ENCODE peak calls at places on chromosomes 11 and 22, in six cellular contexts. J is tibial nerve, V is endothelial cell of umbilical vein, O is cardiac muscle cell, B is spleen, C is PC-9. Y is an unnamed sample.

GRCh38 chr11:126817096-126817495 is 183.5 kb downstream of the KIRREL3 start:
- DNase-seq in B (no peak), J (no peak), O (no peak), C (no peak), V (peak), Y (no peak)

GRCh38 chr22:20773793-20774212 is at the start of gene SERPIND1:
- DNase-seq in B (no peak), J (no peak), V (no peak), C (no peak), O (peak), Y (no peak)

GRCh38 chr22:28817919-28818859 is 17.8 kb upstream of the XBP1 start:
- DNase-seq in B (peak), C (peak), V (no peak), J (no peak), O (peak), Y (no peak)

GRCh38 chr22:44698531-44699421 is 3.2 kb upstream of the PRR5 start:
- DNase-seq in B (peak), J (peak), C (no peak), O (peak), V (no peak), Y (no peak)

GRCh38 chr11:65206901-65207300 is 25.2 kb downstream of the CAPN1 start:
- DNase-seq in V (no peak), B (no peak), O (no peak), J (no peak), C (no peak), Y (no peak)

GRCh38 chr11:13923182-13923581 is 39.3 kb upstream of the SPON1 start:
- DNase-seq in J (no peak), O (no peak), V (no peak), B (no peak), C (peak), Y (no peak)

GRCh38 chr11:74505911-74506310 is 12.4 kb upstream of the LIPT2 start:
- DNase-seq in C (no peak), V (no peak), O (no peak), J (no peak), B (no peak), Y (no peak)

GRCh38 chr22:31646186-31647019 is 15.6 kb downstream of the PISD start:
- DNase-seq in C (peak), V (peak), J (no peak), B (no peak), O (no peak), Y (peak)

GRCh38 chr11:76380161-76380976 is 563 bp downstream of the THAP12 start:
- DNase-seq in O (peak), C (no peak), B (peak), V (peak), J (no peak), Y (peak)

GRCh38 chr11:61888590-61888989 is 2.8 kb downstream of the FADS3 start:
- DNase-seq in J (no peak), V (no peak), O (no peak), B (no peak), C (no peak), Y (no peak)

GRCh38 chr11:61885784-61886580 is 5.4 kb downstream of the FADS3 start:
- DNase-seq in C (no peak), B (no peak), J (no peak), O (no peak), V (no peak), Y (no peak)

GRCh38 chr11:61885166-61885778 is 6.1 kb downstream of the FADS3 start:
- DNase-seq in J (no peak), O (peak), V (no peak), C (no peak), B (no peak), Y (no peak)

GRCh38 chr11:61888043-61888442 is 3.3 kb downstream of the FADS3 start:
- DNase-seq in B (no peak), O (no peak), C (peak), V (peak), J (peak), Y (peak)

DNA sequence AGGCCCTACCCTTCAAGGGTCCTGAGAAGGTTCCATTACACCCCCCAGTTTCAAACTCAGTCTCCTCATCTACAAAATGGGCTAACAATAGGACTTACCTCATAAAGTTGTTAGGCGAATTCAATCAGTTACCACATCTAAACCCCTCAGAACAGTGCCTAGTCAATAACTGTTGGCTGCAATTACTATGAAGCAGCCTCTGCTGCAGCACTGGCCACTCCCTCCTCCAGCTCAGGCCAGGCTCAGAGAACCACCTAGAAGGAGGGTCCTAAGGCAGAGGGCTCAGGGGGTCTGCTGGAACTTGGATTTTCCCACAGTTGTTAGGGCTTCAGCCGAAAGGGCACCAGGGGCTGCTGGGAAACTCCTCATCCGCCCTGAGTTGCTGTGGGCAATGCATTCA is 4.7 kb downstream of the FADS3 start:
- DNase-seq in C (no peak), V (no peak), J (no peak), O (no peak), B (no peak), Y (no peak)
- H3K27ac ChIP-seq in C (no peak), V (no peak), J (no peak), O (no peak), B (no peak), Y (peak)

DNA sequence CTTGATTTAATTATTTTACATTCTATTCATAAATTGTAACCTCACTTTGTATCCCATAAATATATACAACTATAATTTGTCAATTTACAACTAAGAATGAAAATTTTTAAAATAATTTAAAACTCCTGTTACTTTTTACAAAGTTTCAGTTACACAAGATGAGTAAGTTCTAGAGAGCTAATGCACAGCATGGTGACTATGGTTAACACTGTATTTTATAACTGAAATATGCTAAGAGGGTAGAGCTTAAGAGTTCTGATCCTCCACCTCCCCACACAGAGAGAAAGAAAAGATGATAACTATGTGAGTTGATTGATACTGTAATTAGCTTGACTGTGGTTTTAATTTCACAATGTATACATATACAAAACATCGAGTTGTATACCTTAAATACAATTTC is 412.5 kb upstream of the DDI1 start:
- DNase-seq in B (no peak), V (peak), J (no peak), O (no peak), C (no peak), Y (no peak)
- TF ChIP-seq CTCF in B (no peak), V (no peak), J (no peak), O (no peak), C (no peak), Y (no peak)

DNA sequence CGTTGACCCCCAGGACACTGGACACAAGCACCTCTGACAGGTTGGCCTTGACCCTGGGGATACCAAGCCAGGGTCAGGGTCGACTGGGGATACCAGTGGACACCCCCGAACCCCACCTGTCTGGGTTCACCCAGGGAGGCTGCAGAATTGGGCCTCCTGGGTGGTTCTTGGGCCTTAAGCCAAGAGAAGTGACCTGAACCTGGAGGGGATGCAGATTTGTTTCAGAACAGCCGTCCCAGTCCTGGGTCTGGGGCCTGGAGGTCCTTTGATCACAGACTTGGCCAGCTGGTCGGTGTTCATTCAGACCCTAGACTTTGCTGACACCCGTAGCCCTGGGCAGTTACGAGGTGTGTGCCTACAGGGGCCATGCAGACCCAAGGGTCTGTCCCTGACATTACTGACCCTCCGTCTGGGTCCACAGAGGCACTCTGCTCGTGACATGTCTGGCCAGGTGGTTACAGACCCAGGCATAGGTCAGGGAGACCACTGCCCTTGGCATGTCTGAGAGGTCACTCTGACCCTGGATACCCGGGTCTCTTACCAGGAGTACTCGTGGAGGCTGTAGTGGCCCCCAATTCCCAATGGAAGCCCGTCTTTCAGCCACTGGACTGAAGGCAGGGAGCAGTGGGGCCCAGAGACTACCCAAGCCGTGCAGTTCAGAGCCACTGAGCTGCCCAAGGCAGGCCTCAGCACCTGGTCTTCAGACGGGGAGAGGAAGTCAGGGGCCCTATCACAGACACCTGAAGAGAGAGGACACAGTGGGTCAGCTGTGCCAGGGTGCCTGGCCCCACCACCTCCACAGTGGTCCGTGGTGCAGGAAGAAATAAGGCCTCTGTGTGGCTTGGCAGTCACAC is 6.4 kb downstream of the SIGIRR start:
- DNase-seq in J (no peak), C (no peak), O (no peak), B (no peak), V (no peak), Y (no peak)
- H3K27ac ChIP-seq in J (no peak), C (no peak), O (no peak), B (no peak), V (no peak), Y (peak)

GRCh38 chr11:121446752-121447156 is 5.4 kb upstream of the SORL1 start:
- DNase-seq in O (peak), V (peak), C (no peak), B (no peak), J (no peak), Y (no peak)
- TF ChIP-seq CTCF in O (peak), V (no peak), C (peak), B (no peak), J (no peak), Y (no peak)

GRCh38 chr11:73013021-73013420 is 129.1 kb downstream of the FCHSD2 start:
- DNase-seq in C (no peak), J (no peak), V (no peak), O (no peak), B (no peak), Y (no peak)

GRCh38 chr11:73017024-73017751 is 124.9 kb downstream of the FCHSD2 start:
- DNase-seq in B (no peak), J (no peak), C (no peak), V (no peak), O (no peak), Y (no peak)

GRCh38 chr11:73012121-73012863 is 129.8 kb downstream of the FCHSD2 start:
- DNase-seq in C (no peak), V (peak), J (no peak), B (no peak), O (no peak), Y (peak)

GRCh38 chr11:73009972-73010371 is 132.1 kb downstream of the FCHSD2 start:
- DNase-seq in O (no peak), V (no peak), J (no peak), C (no peak), B (no peak), Y (no peak)

GRCh38 chr11:73011126-73011817 is 130.8 kb downstream of the FCHSD2 start:
- DNase-seq in V (no peak), O (no peak), B (no peak), J (no peak), C (no peak), Y (no peak)
- H3K27ac ChIP-seq in V (no peak), O (no peak), B (no peak), J (no peak), C (no peak), Y (no peak)

DNA sequence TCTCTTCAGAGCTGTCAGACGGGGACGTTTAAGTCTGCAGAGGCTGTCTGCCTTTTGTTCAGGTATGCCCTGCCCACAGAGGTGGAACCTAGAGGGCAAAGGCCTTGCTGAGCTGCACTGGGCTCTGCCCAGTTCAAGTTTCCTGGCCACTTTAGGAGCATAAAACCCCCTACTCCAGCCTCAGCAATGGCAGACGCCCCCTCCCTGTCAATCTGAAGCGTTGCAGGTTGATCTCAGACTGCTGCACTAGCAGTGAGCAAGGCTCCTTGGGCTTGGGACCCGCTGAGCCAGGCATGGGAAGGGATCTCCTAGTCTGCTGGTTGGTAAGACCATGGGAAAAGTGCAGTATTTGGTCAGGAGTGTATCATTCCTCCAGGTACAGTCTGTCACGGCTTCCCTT is 66.6 kb upstream of the TP53I11 start:
- DNase-seq in O (peak), V (no peak), B (no peak), C (no peak), J (no peak), Y (no peak)
- TF ChIP-seq CTCF in O (peak), V (peak), B (no peak), C (peak), J (no peak), Y (no peak)

GRCh38 chr11:36432093-36432469 is 78.0 kb downstream of the TRAF6 start:
- DNase-seq in O (no peak), V (no peak), B (no peak), C (no peak), J (no peak), Y (no peak)
- H3K27ac ChIP-seq in O (no peak), V (peak), B (no peak), C (no peak), J (no peak), Y (peak)

GRCh38 chr11:21511835-21512440 is 680.9 kb upstream of the ANO5 start:
- DNase-seq in O (peak), B (no peak), C (peak), V (no peak), J (no peak), Y (peak)
- TF ChIP-seq CTCF in O (peak), B (peak), C (peak), V (no peak), J (peak), Y (peak)

DNA sequence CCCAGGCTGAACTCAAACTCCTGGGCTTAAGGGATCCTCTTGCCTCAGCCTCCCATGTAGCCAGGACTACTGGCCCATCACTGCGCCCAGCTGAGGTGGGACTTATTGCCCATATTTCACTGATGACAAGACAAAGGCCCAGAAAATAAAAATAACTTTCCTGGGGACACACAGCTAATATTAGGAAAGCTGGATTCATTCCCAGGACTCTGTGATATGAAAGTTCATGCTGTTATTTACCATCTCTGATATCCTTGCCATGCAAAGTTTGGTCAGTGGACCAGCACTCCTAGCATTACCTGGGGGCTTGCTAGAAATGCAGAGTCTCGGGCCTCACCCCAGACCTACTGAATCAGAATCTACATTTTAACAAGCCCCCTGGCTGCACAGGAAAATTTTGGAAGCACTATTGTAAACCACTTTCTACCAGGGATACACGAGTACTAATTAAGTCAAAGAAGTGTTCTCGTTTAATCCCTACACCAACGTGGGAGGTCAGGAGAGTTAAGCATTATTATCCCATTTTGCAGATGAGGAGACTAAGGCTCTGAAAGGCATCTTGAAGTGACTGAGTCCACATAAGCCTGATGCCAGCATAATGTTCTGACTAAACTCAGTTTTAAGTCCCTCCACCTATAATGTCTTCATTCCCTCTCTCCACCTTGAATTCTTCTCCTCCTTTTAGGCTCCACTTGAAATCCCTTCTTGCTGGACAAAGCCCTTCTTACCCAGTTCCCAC is 2.5 kb upstream of the FAM83F start:
- DNase-seq in O (no peak), B (no peak), J (no peak), C (no peak), V (no peak), Y (no peak)
- H3K27ac ChIP-seq in O (no peak), B (no peak), J (peak), C (no peak), V (no peak), Y (no peak)

Y was measured in RWPE1.